ENCODE peak calls at places on chromosomes 5 and 9, in eight cellular contexts. B is IMR-90, X is stomach, D is keratinocyte, L is psoas muscle, O is fibroblast of the aortic adventitia, M is dorsolateral prefrontal cortex, J is K562. Q is an unnamed sample.

GRCh38 chr5:117454716-117455212 is 880.1 kb upstream of the SEMA6A start:
- DNase-seq in L (peak), M (no peak), O (no peak), D (peak), X (peak), B (peak), J (peak), Q (peak)

GRCh38 chr9:106174331-106174730 is 480.0 kb downstream of the TMEM38B start:
- DNase-seq in X (no peak), B (no peak), O (no peak), D (no peak), M (no peak), L (no peak), J (no peak), Q (no peak)

GRCh38 chr9:126297656-126298318 is 28.8 kb upstream of the MVB12B start:
- DNase-seq in B (no peak), M (no peak), O (no peak), L (no peak), D (no peak), J (no peak), X (no peak), Q (no peak)

GRCh38 chr9:109179801-109180523 is 12.9 kb upstream of the FRRS1L start:
- DNase-seq in O (no peak), M (peak), X (no peak), J (no peak), L (no peak), B (no peak), D (no peak), Q (no peak)

GRCh38 chr5:144183254-144183889 is 12.7 kb downstream of the KCTD16 start:
- DNase-seq in L (no peak), O (peak), D (no peak), M (no peak), X (no peak), B (peak), J (peak), Q (peak)

GRCh38 chr9:21155501-21155900 is 11.0 kb downstream of the IFNA21 start:
- DNase-seq in J (no peak), D (no peak), B (no peak), L (no peak), M (no peak), X (no peak), O (peak), Q (no peak)

GRCh38 chr5:124891179-124891578 is 144.7 kb upstream of the ZNF608 start:
- DNase-seq in B (no peak), J (no peak), L (no peak), O (no peak), D (no peak), X (no peak), M (no peak), Q (no peak)

GRCh38 chr5:112142769-112143270 is 276.3 kb downstream of the EPB41L4A start:
- DNase-seq in B (peak), M (no peak), X (no peak), J (no peak), D (no peak), L (no peak), O (peak), Q (no peak)

GRCh38 chr9:97411440-97411788 is 482 bp upstream of the TDRD7 start:
- DNase-seq in B (no peak), O (no peak), D (no peak), M (no peak), X (no peak), L (no peak), J (no peak), Q (no peak)

GRCh38 chr5:64742821-64743220 is 25.7 kb downstream of the SREK1IP1 start:
- DNase-seq in D (no peak), B (peak), O (no peak), L (no peak), M (no peak), X (no peak), J (no peak), Q (no peak)

GRCh38 chr9:28661853-28662252 is 1088.6 kb upstream of the C9orf72 start:
- DNase-seq in B (no peak), O (no peak), D (no peak), L (no peak), J (no peak), M (no peak), X (no peak), Q (no peak)

GRCh38 chr9:69951411-69951810 is 92.2 kb upstream of the MAMDC2 start:
- DNase-seq in D (no peak), M (no peak), X (no peak), J (no peak), L (no peak), B (peak), O (peak), Q (peak)

GRCh38 chr5:14185336-14186131 is 42.4 kb downstream of the TRIO start:
- DNase-seq in J (no peak), B (peak), X (no peak), M (peak), O (peak), L (peak), D (no peak), Q (no peak)

GRCh38 chr9:73264636-73265035 is 113.0 kb downstream of the ANXA1 start:
- DNase-seq in X (no peak), D (no peak), M (no peak), J (no peak), O (no peak), B (no peak), L (no peak), Q (no peak)

GRCh38 chr5:140628711-140629110 is 4.3 kb downstream of the CD14 start:
- DNase-seq in J (no peak), D (no peak), O (peak), B (no peak), X (no peak), L (no peak), M (no peak), Q (no peak)

GRCh38 chr5:154611341-154611767 is 133.3 kb upstream of the HAND1 start:
- DNase-seq in M (no peak), O (peak), B (peak), L (peak), X (no peak), D (no peak), J (no peak), Q (no peak)

GRCh38 chr5:75571547-75571946 is 39.7 kb upstream of the ANKDD1B start:
- DNase-seq in D (no peak), L (no peak), O (peak), B (no peak), M (no peak), X (no peak), J (no peak), Q (no peak)

GRCh38 chr5:115374057-115374775 is 77.8 kb upstream of the CCDC112 start:
- DNase-seq in J (no peak), M (no peak), B (no peak), X (no peak), L (no peak), O (no peak), D (no peak), Q (no peak)

GRCh38 chr5:151458314-151458713 is 10.9 kb downstream of the SLC36A1 start:
- DNase-seq in L (no peak), D (no peak), X (no peak), J (no peak), M (no peak), O (no peak), B (no peak), Q (no peak)

GRCh38 chr9:85900504-85901201 is 40.3 kb upstream of the NAA35 start:
- DNase-seq in J (peak), D (no peak), M (no peak), O (peak), L (no peak), X (no peak), B (peak), Q (peak)

GRCh38 chr5:39714036-39714698 is 289.4 kb upstream of the DAB2 start:
- DNase-seq in J (peak), D (no peak), X (peak), L (no peak), O (peak), B (peak), M (no peak), Q (peak)

GRCh38 chr5:127072861-127073846 is at the start of gene C5orf63:
- DNase-seq in D (no peak), M (peak), X (peak), B (peak), L (peak), O (peak), J (peak), Q (peak)

GRCh38 chr9:112380102-112380581 is at the start of gene HSDL2:
- DNase-seq in M (no peak), D (no peak), X (peak), J (no peak), B (peak), O (peak), L (peak), Q (peak)

GRCh38 chr9:129162901-129163670 is 15.0 kb downstream of the IER5L start:
- DNase-seq in M (no peak), O (no peak), L (no peak), J (no peak), D (no peak), X (no peak), B (peak), Q (peak)

GRCh38 chr9:118108971-118109370 is 404.8 kb downstream of the TLR4 start:
- DNase-seq in M (no peak), J (no peak), X (no peak), O (no peak), L (no peak), D (no peak), B (no peak), Q (no peak)

GRCh38 chr9:100472725-100473261 is at the start of gene TMEFF1:
- DNase-seq in D (no peak), J (peak), L (peak), X (peak), B (peak), M (peak), O (no peak), Q (peak)

GRCh38 chr5:135217669-135218485 is 181.2 kb downstream of the MACROH2A1 start:
- DNase-seq in D (no peak), L (no peak), J (peak), O (no peak), B (no peak), M (no peak), X (no peak), Q (peak)

GRCh38 chr5:62708481-62709325 is 130.1 kb downstream of the LRRC70 start:
- DNase-seq in D (no peak), O (no peak), X (no peak), L (no peak), J (no peak), M (no peak), B (no peak), Q (no peak)

GRCh38 chr9:123735376-123735775 is 194.6 kb downstream of the DENND1A start:
- DNase-seq in M (no peak), L (no peak), X (no peak), B (no peak), J (no peak), O (no peak), D (no peak), Q (no peak)

GRCh38 chr5:91074615-91075014 is 308.5 kb downstream of the ARRDC3 start:
- DNase-seq in X (no peak), D (peak), M (no peak), L (no peak), B (peak), O (peak), J (no peak), Q (no peak)

GRCh38 chr5:54080833-54081232 is 229.5 kb downstream of the ARL15 start:
- DNase-seq in M (no peak), B (no peak), J (no peak), O (no peak), X (no peak), D (no peak), L (no peak), Q (peak)

GRCh38 chr5:173453167-173453566 is 125.0 kb upstream of the STC2 start:
- DNase-seq in M (no peak), L (no peak), J (no peak), B (peak), D (no peak), O (no peak), X (no peak), Q (no peak)

GRCh38 chr5:173056783-173057061 is 570 bp downstream of the CREBRF start:
- DNase-seq in D (no peak), B (no peak), X (no peak), J (peak), M (no peak), L (no peak), O (no peak), Q (no peak)

GRCh38 chr5:110351451-110351850 is 375.0 kb downstream of the TMEM232 start:
- DNase-seq in O (no peak), L (no peak), M (no peak), J (no peak), D (no peak), B (no peak), X (no peak), Q (no peak)

GRCh38 chr9:124774131-124774978 is 2.6 kb upstream of the OLFML2A start:
- DNase-seq in D (peak), M (peak), O (peak), X (peak), J (peak), L (peak), B (peak), Q (peak)

GRCh38 chr9:124776613-124776951 is 351 bp upstream of the OLFML2A start:
- DNase-seq in O (no peak), B (no peak), L (no peak), D (no peak), J (no peak), M (no peak), X (no peak), Q (no peak)

GRCh38 chr9:124778575-124779367 is 1.8 kb downstream of the OLFML2A start:
- DNase-seq in J (no peak), M (no peak), B (no peak), L (no peak), D (no peak), X (peak), O (no peak), Q (no peak)

GRCh38 chr9:124779368-124780059 is 2.6 kb downstream of the OLFML2A start:
- DNase-seq in L (no peak), D (peak), X (peak), B (peak), M (no peak), J (no peak), O (peak), Q (peak)

GRCh38 chr9:124776952-124777645 is at the start of gene OLFML2A:
- DNase-seq in B (no peak), X (no peak), M (no peak), O (no peak), D (no peak), J (peak), L (no peak), Q (peak)
- TF ChIP-seq CTCF in B (peak), X (no peak), M (no peak), O (no peak), D (peak), J (no peak), L (peak), Q (peak)

DNA sequence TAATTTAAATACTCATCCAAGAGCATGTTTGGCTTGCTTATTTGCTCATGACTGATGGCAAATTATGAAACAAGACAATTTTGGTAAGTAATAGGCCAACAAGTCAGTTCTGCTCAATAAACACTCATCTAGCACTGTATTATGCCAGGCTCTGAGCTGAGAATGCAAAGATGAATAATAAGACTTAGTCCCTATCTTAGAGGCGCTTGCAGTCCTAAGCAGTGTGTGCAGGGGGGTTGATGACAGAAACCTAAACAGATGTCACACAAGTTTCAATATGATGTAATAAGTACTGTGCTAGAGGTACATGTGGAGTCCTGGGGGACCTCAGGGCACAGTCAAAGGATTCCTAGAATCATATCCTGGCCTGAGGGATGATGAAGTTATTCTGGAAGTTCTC is 287.6 kb upstream of the ADRA1B start:
- DNase-seq in X (no peak), B (no peak), D (no peak), M (no peak), O (no peak), J (no peak), L (no peak), Q (no peak)
- TF ChIP-seq CTCF in X (no peak), B (no peak), D (no peak), M (no peak), O (no peak), J (no peak), L (no peak), Q (no peak)

GRCh38 chr5:6788956-6789649 is 75.9 kb downstream of the TENT4A start:
- DNase-seq in D (no peak), B (no peak), L (no peak), O (peak), X (no peak), J (no peak), M (no peak), Q (peak)
- TF ChIP-seq CTCF in D (no peak), B (peak), L (no peak), O (peak), X (no peak), J (no peak), M (no peak), Q (no peak)

GRCh38 chr9:134342746-134343115 is 16.5 kb downstream of the RXRA start:
- DNase-seq in O (no peak), B (no peak), L (no peak), M (no peak), X (peak), J (no peak), D (no peak), Q (no peak)

GRCh38 chr9:134345737-134346136 is 19.5 kb downstream of the RXRA start:
- DNase-seq in O (no peak), B (no peak), D (no peak), X (no peak), J (no peak), M (no peak), L (no peak), Q (no peak)

GRCh38 chr9:134343637-134344036 is 17.4 kb downstream of the RXRA start:
- DNase-seq in M (no peak), O (no peak), X (no peak), D (no peak), L (peak), J (no peak), B (no peak), Q (no peak)

GRCh38 chr9:134344821-134345310 is 18.6 kb downstream of the RXRA start:
- DNase-seq in D (no peak), O (no peak), X (no peak), B (no peak), J (no peak), L (no peak), M (no peak), Q (no peak)

GRCh38 chr9:134344068-134344820 is 18.0 kb downstream of the RXRA start:
- DNase-seq in B (peak), M (no peak), X (no peak), D (no peak), O (peak), J (peak), L (peak), Q (no peak)
- TF ChIP-seq CTCF in B (no peak), M (no peak), X (no peak), D (no peak), O (peak), J (peak), L (no peak), Q (peak)

GRCh38 chr5:23742701-23743100 is 235.3 kb downstream of the PRDM9 start:
- DNase-seq in B (no peak), J (no peak), L (no peak), M (no peak), D (no peak), O (no peak), X (no peak), Q (no peak)
- TF ChIP-seq CTCF in B (no peak), J (no peak), L (peak), M (no peak), D (no peak), O (no peak), X (no peak), Q (no peak)